ENCODE peak calls at places on chromosomes 16 and 17, in five cellular contexts. C is sigmoid colon, P is AG04450, Q is NCI-H1105, K is nephron progenitor cell. V is an unnamed sample.

GRCh38 chr17:7993972-7994589 is 8.3 kb upstream of the GUCY2D start:
- DNase-seq in Q (no peak), C (peak; percentile 58), P (no peak), K (no peak), V (no peak)

GRCh38 chr17:73089322-73089721 is 3.2 kb downstream of the SLC39A11 start:
- DNase-seq in Q (no peak), P (no peak), C (no peak), K (no peak), V (no peak)

GRCh38 chr16:84839956-84840355 is 20.2 kb downstream of the CRISPLD2 start:
- DNase-seq in P (no peak), K (no peak), Q (no peak), C (no peak), V (no peak)

GRCh38 chr16:56233795-56234566 is 42.7 kb downstream of the GNAO1 start:
- DNase-seq in Q (no peak), C (no peak), P (no peak), K (no peak), V (no peak)

GRCh38 chr17:81519284-81520020 is 6.9 kb upstream of the ACTG1 start:
- DNase-seq in Q (peak; percentile 56), K (peak; percentile 56), P (no peak), C (no peak), V (no peak)

GRCh38 chr17:50070908-50071680 is 15.2 kb downstream of the ITGA3 start:
- DNase-seq in P (no peak), C (no peak), Q (no peak), K (no peak), V (no peak)

GRCh38 chr17:13420294-13421277 is 181.1 kb downstream of the HS3ST3A1 start:
- DNase-seq in P (peak; percentile 55), Q (no peak), C (no peak), K (no peak), V (no peak)

GRCh38 chr17:21369395-21369794 is 6.8 kb upstream of the KCNJ12 start:
- DNase-seq in Q (no peak), P (no peak), C (no peak), K (no peak), V (no peak)

GRCh38 chr17:38460082-38460715 is 31.9 kb downstream of the ARHGAP23 start:
- DNase-seq in C (no peak), K (no peak), Q (no peak), P (no peak), V (no peak)

GRCh38 chr16:67482260-67482924 is 955 bp downstream of the AGRP start:
- DNase-seq in Q (no peak), P (no peak), K (no peak), C (no peak), V (no peak)

GRCh38 chr16:5381481-5381880 is 283.9 kb upstream of the EEF2KMT start:
- DNase-seq in P (no peak), C (no peak), K (no peak), Q (no peak), V (no peak)

GRCh38 chr17:53538129-53538617 is 284.6 kb upstream of the KIF2B start:
- DNase-seq in Q (no peak), C (no peak), K (no peak), P (no peak), V (no peak)

GRCh38 chr17:70871180-70871818 is 702.0 kb downstream of the KCNJ2 start:
- DNase-seq in K (no peak), P (no peak), Q (no peak), C (no peak), V (no peak)

GRCh38 chr17:82495844-82496528 is 23.5 kb upstream of the FOXK2 start:
- DNase-seq in C (no peak), Q (no peak), P (no peak), K (no peak), V (no peak)

GRCh38 chr17:42135664-42136653 is 13.4 kb downstream of the HSPB9 start:
- DNase-seq in K (no peak), Q (no peak), P (no peak), C (peak; percentile 78), V (no peak)

GRCh38 chr17:38358586-38359513 is 7.2 kb downstream of the SOCS7 start:
- DNase-seq in K (no peak), C (no peak), P (no peak), Q (no peak), V (no peak)

V was measured in neuronal stem cell.